ENCODE peak calls at places on chromosomes 13 and 19, in nine cellular contexts. B, X, R, Q, C, J, Y, F and H are unnamed samples.

GRCh38 chr19:399370-399769 is 9.6 kb downstream of the C2CD4C start:
- DNase-seq in Q (no peak), X (no peak), B (no peak), R (no peak), Y (no peak), C (no peak), F (no peak), J (no peak), H (peak)

GRCh38 chr13:53126803-53127202 is 98.2 kb downstream of the OLFM4 start:
- DNase-seq in J (no peak), B (peak), R (peak), X (no peak), C (peak), Y (no peak), F (no peak), Q (no peak), H (no peak)

GRCh38 chr19:6721773-6722172 is 1.3 kb upstream of the C3 start:
- DNase-seq in Y (no peak), R (no peak), Q (no peak), F (peak), X (no peak), J (no peak), B (no peak), C (no peak), H (no peak)

GRCh38 chr13:102779426-102780159 is 6.0 kb upstream of the TEX30 start:
- DNase-seq in J (no peak), X (no peak), Y (no peak), R (no peak), C (no peak), Q (no peak), F (no peak), B (no peak), H (no peak)

GRCh38 chr19:17061691-17062090 is 13.6 kb downstream of the HAUS8 start:
- DNase-seq in B (no peak), J (no peak), X (no peak), R (no peak), C (no peak), Y (no peak), Q (no peak), F (no peak), H (no peak)

GRCh38 chr19:6833166-6833790 is 54.1 kb upstream of the ADGRE1 start:
- DNase-seq in C (no peak), F (no peak), B (no peak), X (no peak), R (no peak), Y (no peak), J (no peak), Q (no peak), H (no peak)

GRCh38 chr19:51002542-51003311 is 1.3 kb upstream of the KLK8 start:
- DNase-seq in R (no peak), Y (peak), B (no peak), J (peak), X (no peak), F (no peak), C (no peak), Q (peak), H (peak)

GRCh38 chr19:4566402-4567051 is 7.0 kb upstream of the SEMA6B start:
- DNase-seq in Y (no peak), X (no peak), R (no peak), C (no peak), B (no peak), F (no peak), J (no peak), Q (no peak), H (no peak)

GRCh38 chr13:100156786-100157185 is 67.9 kb downstream of the PCCA start:
- DNase-seq in R (no peak), Y (peak), C (no peak), F (no peak), B (no peak), X (no peak), Q (no peak), J (no peak), H (no peak)

GRCh38 chr13:26628706-26629105 is 71.2 kb downstream of the WASF3 start:
- DNase-seq in F (no peak), C (no peak), X (peak), J (no peak), Y (peak), Q (peak), B (peak), R (no peak), H (no peak)

GRCh38 chr13:33519561-33520479 is 234.3 kb upstream of the STARD13 start:
- DNase-seq in R (no peak), Q (no peak), C (no peak), J (no peak), Y (no peak), B (peak), F (no peak), X (peak), H (no peak)

GRCh38 chr19:58562126-58563033 is 4.0 kb upstream of the UBE2M start:
- DNase-seq in F (peak), Q (peak), C (no peak), B (peak), R (peak), J (no peak), X (no peak), Y (peak), H (no peak)

GRCh38 chr19:55146078-55146647 is 2.8 kb downstream of the TNNT1 start:
- DNase-seq in C (no peak), Q (peak), J (no peak), R (no peak), B (no peak), Y (peak), X (no peak), F (no peak), H (peak)

GRCh38 chr19:32691952-32692726 is 518 bp downstream of the NUDT19 start:
- DNase-seq in X (peak), Q (peak), F (peak), C (peak), R (peak), J (peak), B (peak), Y (peak), H (peak)

GRCh38 chr13:23183292-23183691 is 2.5 kb downstream of the SGCG start:
- DNase-seq in Q (no peak), F (no peak), J (no peak), B (no peak), Y (no peak), R (peak), X (no peak), C (no peak), H (no peak)
- TF ChIP-seq CTCF in Q (no peak), F (no peak), J (no peak), B (no peak), Y (no peak), R (peak), X (no peak), C (no peak), H (no peak)

DNA sequence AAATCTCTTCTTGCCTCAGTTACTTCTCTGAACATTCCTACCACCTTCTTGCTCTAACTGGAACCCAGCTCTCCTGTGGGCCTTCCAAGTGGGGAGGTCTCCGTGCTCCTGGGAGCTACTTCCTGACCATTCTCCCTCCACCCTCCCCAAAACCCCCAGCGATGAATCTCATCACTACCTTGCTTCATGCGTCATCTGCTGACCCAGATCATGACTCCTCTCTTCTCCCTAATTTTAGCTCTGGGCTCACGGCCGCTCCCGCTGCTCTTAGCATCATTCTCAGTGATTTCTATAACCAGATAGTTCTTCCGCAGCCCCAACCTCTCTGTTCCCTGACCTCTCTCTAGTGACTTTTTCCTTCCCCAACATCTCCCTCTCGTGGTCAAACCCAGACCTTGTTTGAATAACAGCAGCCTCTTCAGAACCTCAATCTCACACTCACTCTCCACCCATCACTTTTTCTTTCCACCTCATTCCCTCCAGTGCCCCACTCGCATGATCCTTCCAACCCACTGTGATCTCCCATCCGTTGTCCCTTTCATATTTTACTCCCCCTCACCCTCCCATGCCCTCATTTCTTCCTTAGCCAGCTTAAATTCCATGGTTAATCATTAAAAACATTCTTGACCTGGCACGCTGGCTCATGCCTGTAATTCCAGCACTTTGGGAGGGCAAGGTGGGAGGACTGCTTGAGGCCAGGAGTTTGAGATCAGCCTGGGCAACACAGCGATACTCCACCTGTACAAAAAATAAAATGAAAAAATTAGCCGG is 21.8 kb downstream of the MRPS12 start:
- DNase-seq in B (no peak), Y (peak), J (no peak), R (no peak), F (no peak), X (no peak), C (no peak), Q (peak), H (peak)
- TF ChIP-seq CTCF in B (no peak), Y (peak), J (no peak), R (peak), F (no peak), X (peak), C (no peak), Q (peak), H (peak)

GRCh38 chr13:110158201-110158600 is 148.8 kb downstream of the COL4A1 start:
- DNase-seq in Q (no peak), F (no peak), Y (no peak), B (no peak), R (no peak), C (no peak), X (no peak), J (no peak), H (no peak)
- TF ChIP-seq CTCF in Q (no peak), F (no peak), Y (no peak), B (no peak), R (no peak), C (no peak), X (no peak), J (no peak), H (no peak)

GRCh38 chr19:11987405-11988231 is 22.8 kb downstream of the ZNF763 start:
- DNase-seq in Q (peak), X (peak), J (peak), R (peak), C (peak), B (peak), Y (peak), F (peak), H (peak)

GRCh38 chr19:11984986-11985385 is 20.1 kb downstream of the ZNF763 start:
- DNase-seq in Y (no peak), C (no peak), J (no peak), X (no peak), Q (peak), F (no peak), R (no peak), B (no peak), H (no peak)

GRCh38 chr19:11986754-11987153 is 21.9 kb downstream of the ZNF763 start:
- DNase-seq in F (no peak), Q (no peak), Y (no peak), J (no peak), B (no peak), X (no peak), R (no peak), C (no peak), H (no peak)

DNA sequence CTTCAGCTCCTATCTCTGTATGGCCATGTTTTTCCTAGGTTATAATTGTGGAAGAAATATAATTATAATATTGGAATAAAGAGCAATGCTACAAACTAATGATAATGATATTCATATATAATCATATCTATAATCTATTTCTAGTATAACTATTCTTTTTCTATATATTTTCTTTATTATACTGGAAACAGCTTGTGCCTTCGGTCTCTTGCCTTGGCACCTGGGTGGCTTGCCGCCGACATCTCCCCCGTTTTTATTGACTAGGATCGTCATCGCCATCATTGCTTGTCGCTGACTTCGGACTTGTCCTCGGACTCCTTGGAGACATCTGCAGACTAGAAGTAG is 24.2 kb downstream of the ZNF763 start:
- DNase-seq in C (no peak), Y (no peak), X (no peak), B (no peak), R (no peak), J (no peak), Q (no peak), F (no peak), H (no peak)
- TF ChIP-seq CTCF in C (no peak), Y (no peak), X (no peak), B (no peak), R (peak), J (no peak), Q (no peak), F (no peak), H (no peak)

GRCh38 chr19:14097532-14098151 is 7.1 kb upstream of the SAMD1 start:
- DNase-seq in X (no peak), Y (no peak), J (no peak), C (no peak), Q (no peak), F (no peak), B (no peak), R (no peak), H (no peak)
- TF ChIP-seq CTCF in X (peak), Y (peak), J (no peak), C (no peak), Q (peak), F (no peak), B (peak), R (peak), H (no peak)

GRCh38 chr13:94858856-94859811 is 146.8 kb upstream of the SOX21 start:
- DNase-seq in Q (peak), R (peak), X (peak), C (peak), J (peak), B (peak), Y (no peak), F (peak), H (peak)
- TF ChIP-seq CTCF in Q (no peak), R (no peak), X (no peak), C (no peak), J (no peak), B (no peak), Y (no peak), F (no peak), H (no peak)

GRCh38 chr19:35143231-35143715 is at the start of gene FXYD7:
- DNase-seq in Y (no peak), J (no peak), B (no peak), X (no peak), R (no peak), C (no peak), F (peak), Q (peak), H (peak)
- TF ChIP-seq CTCF in Y (no peak), J (no peak), B (no peak), X (no peak), R (peak), C (no peak), F (no peak), Q (peak), H (no peak)

GRCh38 chr13:113758651-113759524 is at the start of gene TMEM255B:
- DNase-seq in F (peak), C (peak), J (peak), Y (peak), Q (peak), R (peak), X (peak), B (peak), H (peak)
- TF ChIP-seq CTCF in F (no peak), C (peak), J (no peak), Y (no peak), Q (peak), R (peak), X (peak), B (no peak), H (no peak)

GRCh38 chr13:106367361-106367781 is 168.1 kb downstream of the EFNB2 start:
- DNase-seq in F (no peak), J (no peak), C (no peak), B (no peak), X (no peak), R (no peak), Y (no peak), Q (no peak), H (no peak)

GRCh38 chr13:106372199-106373160 is 163.0 kb downstream of the EFNB2 start:
- DNase-seq in B (peak), F (no peak), X (peak), J (no peak), Y (no peak), R (no peak), Q (no peak), C (no peak), H (no peak)

GRCh38 chr13:106369091-106369490 is 166.4 kb downstream of the EFNB2 start:
- DNase-seq in Q (no peak), X (no peak), J (no peak), Y (no peak), B (no peak), F (no peak), C (no peak), R (no peak), H (no peak)

GRCh38 chr13:106371024-106371423 is 164.4 kb downstream of the EFNB2 start:
- DNase-seq in B (no peak), F (no peak), R (no peak), C (no peak), Q (no peak), J (no peak), Y (no peak), X (no peak), H (no peak)

DNA sequence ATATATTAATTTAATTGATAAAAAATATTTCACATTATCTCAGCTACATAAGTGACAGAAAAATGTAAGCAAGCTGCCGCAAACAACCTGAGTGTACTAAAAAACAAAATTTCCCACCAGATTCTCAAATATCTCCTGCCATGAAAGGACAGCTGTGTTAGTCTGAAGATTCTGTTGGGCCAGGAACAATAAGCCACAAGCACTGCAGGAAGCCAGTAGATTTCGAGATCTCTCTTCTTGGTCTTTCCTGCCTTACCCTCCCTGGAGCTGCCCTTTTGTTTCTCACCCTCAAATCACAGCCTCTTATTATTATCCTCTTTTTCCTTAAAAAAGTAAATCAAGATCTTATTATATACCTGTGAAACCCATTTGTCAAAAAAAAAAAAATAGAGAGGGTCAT is 165.6 kb downstream of the EFNB2 start:
- DNase-seq in Y (no peak), Q (no peak), B (no peak), R (no peak), C (no peak), J (no peak), X (no peak), F (no peak), H (no peak)
- TF ChIP-seq CTCF in Y (no peak), Q (no peak), B (no peak), R (no peak), C (no peak), J (no peak), X (no peak), F (no peak), H (no peak)

GRCh38 chr19:48822514-48822913 is 11.7 kb upstream of the BCAT2 start:
- DNase-seq in X (no peak), B (no peak), Y (no peak), C (no peak), F (no peak), R (no peak), Q (no peak), J (no peak), H (no peak)

GRCh38 chr19:48830965-48831364 is 5.3 kb downstream of the HSD17B14 start:
- DNase-seq in Y (no peak), X (no peak), F (no peak), B (no peak), C (no peak), J (no peak), R (no peak), Q (no peak), H (no peak)

GRCh38 chr19:48830088-48830487 is 6.2 kb downstream of the HSD17B14 start:
- DNase-seq in X (no peak), R (no peak), J (no peak), C (no peak), F (no peak), B (no peak), Y (no peak), Q (no peak), H (no peak)

GRCh38 chr19:48821633-48822032 is 10.8 kb upstream of the BCAT2 start:
- DNase-seq in J (no peak), F (no peak), Y (no peak), R (no peak), B (no peak), C (no peak), X (no peak), Q (no peak), H (no peak)

DNA sequence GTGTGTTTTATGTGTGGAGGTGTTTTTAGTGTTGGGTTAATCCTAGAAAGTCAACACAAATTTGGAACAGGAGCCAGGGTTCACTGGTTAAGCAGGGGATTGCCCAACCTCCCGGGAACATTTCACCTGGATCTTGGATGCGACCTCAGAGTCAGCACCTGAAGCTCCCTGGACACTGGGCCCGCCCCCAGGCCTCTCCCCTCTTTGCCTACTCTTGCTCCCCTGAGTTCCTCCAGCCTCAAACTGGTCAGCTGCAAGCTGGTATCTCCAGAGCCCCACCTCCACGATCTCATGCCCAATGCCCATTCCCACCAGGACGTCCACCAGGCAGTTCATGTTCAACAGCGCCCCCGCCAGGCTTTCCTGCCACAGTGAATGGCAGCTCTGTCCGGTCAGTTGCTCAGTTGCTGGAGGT is 9.7 kb downstream of the HSD17B14 start:
- DNase-seq in R (no peak), F (no peak), X (no peak), Q (peak), B (no peak), C (no peak), J (no peak), Y (no peak), H (no peak)
- TF ChIP-seq CTCF in R (no peak), F (no peak), X (peak), Q (peak), B (no peak), C (no peak), J (no peak), Y (peak), H (no peak)